ENCODE peak calls at places on chromosomes 13 and 19, in ten cellular contexts. D, Z, B, A, K, H, Q, N, J and V are unnamed samples.

GRCh38 chr19:28905996-28906395 is 307.0 kb downstream of the UQCRFS1 start:
- DNase-seq in Z (no peak), Q (no peak), J (no peak), A (no peak), B (no peak), D (no peak), K (no peak), H (no peak), N (no peak), V (no peak)

GRCh38 chr19:51702103-51702753 is 9.1 kb downstream of the SPACA6 start:
- DNase-seq in N (peak), H (no peak), J (peak), Z (peak), B (peak), Q (peak), K (peak), A (no peak), D (peak), V (no peak)

GRCh38 chr13:64928704-64929499 is 2301.2 kb downstream of the PCDH9 start:
- DNase-seq in J (no peak), B (no peak), Q (no peak), Z (peak), N (no peak), D (no peak), A (peak), H (peak), K (peak), V (no peak)

GRCh38 chr19:7873304-7874079 is 698 bp downstream of the PRR36 start:
- DNase-seq in B (no peak), Q (no peak), K (no peak), Z (no peak), H (no peak), D (peak), A (no peak), J (no peak), N (no peak), V (no peak)

GRCh38 chr13:51697855-51698254 is 106.1 kb downstream of the DHRS12 start:
- DNase-seq in N (no peak), J (no peak), B (no peak), A (no peak), Q (no peak), D (peak), Z (no peak), H (no peak), K (no peak), V (no peak)

GRCh38 chr19:41223431-41224234 is 4.6 kb downstream of the AXL start:
- DNase-seq in J (no peak), N (no peak), B (no peak), D (peak), H (peak), A (no peak), Q (no peak), K (peak), Z (peak), V (no peak)

GRCh38 chr19:7504684-7505083 is 11.2 kb upstream of the ZNF358 start:
- DNase-seq in Q (no peak), J (no peak), A (no peak), K (no peak), D (no peak), Z (no peak), N (no peak), B (no peak), H (no peak), V (no peak)

GRCh38 chr13:98457053-98457452 is 119.9 kb downstream of the STK24 start:
- DNase-seq in A (no peak), Q (no peak), B (no peak), Z (no peak), J (no peak), D (no peak), K (no peak), N (no peak), H (no peak), V (no peak)

GRCh38 chr13:102555914-102556553 is 40.8 kb upstream of the TPP2 start:
- DNase-seq in A (peak), Q (no peak), B (peak), N (no peak), D (peak), K (peak), J (peak), Z (peak), H (peak), V (no peak)

GRCh38 chr13:109779074-109779473 is 7.3 kb downstream of the IRS2 start:
- DNase-seq in H (no peak), Z (no peak), N (no peak), A (no peak), Q (no peak), B (peak), J (no peak), K (peak), D (no peak), V (no peak)

GRCh38 chr19:7262470-7262869 is 31.7 kb downstream of the INSR start:
- DNase-seq in N (no peak), H (no peak), B (no peak), Z (no peak), D (no peak), A (no peak), Q (no peak), K (no peak), J (no peak), V (no peak)

GRCh38 chr19:39264306-39265290 is 3.6 kb upstream of the IFNL2 start:
- DNase-seq in K (peak), Q (no peak), Z (no peak), A (no peak), D (peak), B (no peak), J (no peak), H (no peak), N (no peak), V (no peak)

GRCh38 chr13:48255954-48256353 is 22.9 kb downstream of the ITM2B start:
- DNase-seq in D (no peak), J (no peak), H (no peak), Z (no peak), Q (no peak), A (no peak), N (no peak), K (no peak), B (no peak), V (no peak)

GRCh38 chr19:616276-616675 is 17.1 kb downstream of the POLRMT start:
- DNase-seq in A (no peak), B (no peak), J (no peak), D (no peak), H (no peak), N (no peak), K (no peak), Z (no peak), Q (no peak), V (no peak)

GRCh38 chr13:85693889-85694511 is 105.2 kb downstream of the SLITRK6 start:
- DNase-seq in D (no peak), H (no peak), Q (no peak), J (no peak), N (no peak), K (peak), Z (no peak), B (no peak), A (peak), V (no peak)

GRCh38 chr19:23203841-23204344 is 46.3 kb downstream of the ZNF724 start:
- DNase-seq in J (no peak), N (peak), B (no peak), Q (no peak), K (peak), Z (no peak), A (no peak), D (no peak), H (no peak), V (no peak)

GRCh38 chr19:29273000-29273691 is 60.2 kb upstream of the UQCRFS1 start:
- DNase-seq in Z (no peak), N (no peak), Q (no peak), D (no peak), H (no peak), B (no peak), K (no peak), J (no peak), A (no peak), V (no peak)

GRCh38 chr19:38675611-38676010 is 28.2 kb downstream of the ACTN4 start:
- DNase-seq in B (no peak), A (no peak), H (no peak), Q (no peak), K (no peak), D (no peak), Z (no peak), J (no peak), N (no peak), V (no peak)

GRCh38 chr19:40717325-40717879 is 490 bp downstream of the ITPKC start:
- DNase-seq in Z (no peak), K (peak), J (no peak), B (no peak), Q (no peak), N (peak), A (no peak), H (no peak), D (no peak), V (no peak)

GRCh38 chr19:12838182-12838890 is at the start of gene MAST1:
- DNase-seq in H (no peak), Q (peak), Z (no peak), D (peak), N (no peak), J (peak), A (no peak), B (peak), K (no peak), V (no peak)

GRCh38 chr19:14952767-14953166 is 11.5 kb downstream of the OR7C2 start:
- DNase-seq in K (no peak), D (no peak), H (no peak), B (no peak), Q (no peak), A (no peak), N (no peak), Z (no peak), J (no peak), V (no peak)
- H3K4me3 ChIP-seq in K (no peak), D (no peak), H (no peak), B (no peak), Q (no peak), A (no peak), N (no peak), Z (no peak), J (no peak), V (no peak)

DNA sequence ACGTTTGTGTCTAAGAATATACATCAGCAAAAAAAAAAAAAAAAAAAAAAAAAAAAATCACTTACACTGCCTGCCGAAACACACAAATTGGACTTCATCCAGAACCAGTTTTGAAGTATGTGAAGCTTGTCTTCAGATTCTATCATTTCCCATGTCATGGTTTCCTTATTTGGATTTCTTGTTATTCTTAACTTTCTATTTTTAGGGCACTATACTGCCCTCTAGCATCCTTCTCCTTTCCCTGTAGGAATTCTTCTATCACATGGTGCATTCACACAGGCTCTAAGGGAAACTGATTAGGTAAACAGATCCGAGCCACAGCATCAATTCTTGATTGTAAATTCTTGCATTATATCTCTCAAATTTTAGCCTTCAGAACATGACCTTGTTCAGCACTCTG is 1507.5 kb downstream of the OLFM4 start:
- DNase-seq in H (no peak), Q (no peak), Z (no peak), A (no peak), B (no peak), D (peak), K (no peak), N (peak), J (peak), V (no peak)
- TF ChIP-seq CTCF in H (peak), Q (no peak), Z (no peak), A (peak), B (no peak), D (no peak), K (no peak), N (no peak), J (peak), V (no peak)

DNA sequence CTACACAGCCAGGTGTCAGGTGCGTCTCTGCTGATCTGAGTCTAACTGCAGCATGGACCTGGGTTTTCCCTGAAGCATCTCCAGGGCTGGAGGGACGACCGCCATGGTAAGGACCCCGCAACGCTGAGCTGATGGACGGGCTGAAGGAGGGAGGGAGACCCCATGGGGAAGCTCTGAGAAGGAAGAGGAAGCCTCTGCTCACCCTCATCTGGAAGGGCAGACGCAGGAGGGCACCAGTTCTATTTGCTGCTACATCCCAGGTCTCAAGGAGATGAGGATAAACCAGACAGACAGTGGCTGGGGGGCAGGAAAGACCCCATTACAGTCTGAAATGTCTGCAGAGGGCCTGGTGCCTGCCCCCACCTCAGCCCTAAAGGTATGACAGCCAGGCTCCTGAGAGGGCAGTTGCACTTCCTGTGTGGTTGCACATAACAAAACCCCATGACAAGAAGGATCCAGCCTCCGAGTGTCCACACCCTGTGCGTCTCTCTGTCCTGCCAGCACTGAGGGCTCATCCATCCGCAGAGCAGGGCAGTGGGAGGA is at the start of gene LILRA2:
- DNase-seq in D (no peak), K (no peak), H (no peak), Z (no peak), B (peak), N (no peak), J (no peak), Q (no peak), A (no peak), V (peak)
- H3K4me3 ChIP-seq in D (no peak), K (no peak), H (no peak), Z (no peak), B (peak), N (no peak), J (no peak), Q (peak), A (no peak), V (no peak)

GRCh38 chr13:100588350-100589177 is at the start of gene GGACT:
- DNase-seq in N (peak), Z (peak), A (no peak), D (peak), B (peak), Q (peak), H (no peak), K (peak), J (peak), V (no peak)
- TF ChIP-seq CTCF in N (peak), Z (peak), A (peak), D (peak), B (peak), Q (peak), H (peak), K (peak), J (peak), V (peak)

DNA sequence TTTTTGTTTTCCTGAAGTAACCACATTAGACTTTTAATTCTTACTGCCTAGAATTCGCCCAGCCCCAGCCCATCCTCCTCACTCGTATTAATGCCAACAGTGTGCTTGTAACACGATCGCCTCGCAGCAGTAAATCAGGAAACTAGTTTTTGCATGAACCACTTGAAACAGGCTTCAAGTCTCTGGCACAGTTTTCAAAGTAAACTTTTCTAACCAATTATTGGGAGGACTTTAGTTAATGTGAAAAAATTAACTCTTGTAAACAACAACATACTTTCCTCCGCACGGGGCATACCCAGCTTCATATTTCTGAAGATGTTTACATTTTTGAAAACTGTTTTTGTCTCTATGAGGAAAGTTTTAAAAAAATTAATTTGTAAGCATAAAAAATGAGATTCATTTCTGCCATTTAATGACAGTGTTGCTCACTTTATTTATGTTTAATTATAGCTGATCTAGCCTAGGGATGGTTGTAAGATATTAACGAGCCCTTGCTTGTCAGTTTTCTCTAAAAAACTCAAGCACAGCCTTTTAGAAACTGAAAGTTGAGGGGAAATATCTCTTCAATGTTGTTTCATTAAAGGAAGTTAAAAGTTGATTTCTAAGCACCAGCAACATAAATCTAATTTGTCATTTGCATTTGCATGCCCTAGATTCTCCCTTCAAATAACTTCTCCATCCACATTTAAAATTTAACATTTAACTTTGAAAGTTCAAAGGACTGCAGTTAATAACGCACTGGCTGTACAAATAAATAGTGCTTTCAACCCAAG is 39.4 kb downstream of the TNFRSF19 start:
- DNase-seq in H (peak), A (no peak), N (peak), B (no peak), J (no peak), K (peak), Q (no peak), D (no peak), Z (peak), V (no peak)
- H3K4me3 ChIP-seq in H (peak), A (no peak), N (no peak), B (no peak), J (no peak), K (no peak), Q (no peak), D (no peak), Z (no peak), V (peak)